ENCODE peak calls at places on chromosomes 11 and 22, in seven cellular contexts. Q is keratinocyte, Z is NCI-H460, E is nephron progenitor cell, V is T-helper 2 cell, Y is DMS153, I is progenitor cell of endocrine pancreas. K is an unnamed sample.

GRCh38 chr11:67165595-67165994 is 46.5 kb downstream of the KDM2A start:
- DNase-seq in Q (no peak), Z (no peak), E (no peak), Y (no peak), V (no peak), I (no peak), K (no peak)

GRCh38 chr22:28977481-28977971 is 84.1 kb downstream of the C22orf31 start:
- DNase-seq in Y (no peak), V (no peak), Q (no peak), E (no peak), I (no peak), Z (no peak), K (peak)

GRCh38 chr11:32935462-32936029 is 42.9 kb downstream of the QSER1 start:
- DNase-seq in I (no peak), Z (no peak), Y (no peak), Q (no peak), V (peak), E (no peak), K (no peak)

GRCh38 chr22:46676479-46676878 is 56.3 kb downstream of the GRAMD4 start:
- DNase-seq in V (no peak), Z (no peak), Y (no peak), E (no peak), Q (no peak), I (no peak), K (no peak)

GRCh38 chr22:44963832-44964721 is 45.7 kb downstream of the PHF21B start:
- DNase-seq in E (no peak), I (no peak), Y (no peak), V (no peak), Z (no peak), Q (no peak), K (no peak)

GRCh38 chr11:2355000-2355644 is 22.0 kb upstream of the CD81 start:
- DNase-seq in I (no peak), E (no peak), Q (no peak), V (no peak), Y (no peak), Z (no peak), K (no peak)

GRCh38 chr22:30889996-30890480 is 78.5 kb downstream of the MORC2 start:
- DNase-seq in V (no peak), I (no peak), Y (no peak), Z (no peak), Q (no peak), E (no peak), K (no peak)

GRCh38 chr11:61699737-61700160 is 19.6 kb downstream of the DAGLA start:
- DNase-seq in I (no peak), E (no peak), Y (peak), V (no peak), Z (no peak), Q (no peak), K (no peak)

GRCh38 chr11:64409707-64410395 is 50.9 kb downstream of the RPS6KA4 start:
- DNase-seq in E (peak), Z (no peak), I (no peak), V (no peak), Y (no peak), Q (no peak), K (peak)

GRCh38 chr11:123122852-123123251 is 60.9 kb upstream of the HSPA8 start:
- DNase-seq in Z (no peak), V (no peak), Y (no peak), Q (no peak), E (no peak), I (no peak), K (peak)

GRCh38 chr11:9535189-9535781 is 38.2 kb upstream of the WEE1 start:
- DNase-seq in Q (no peak), E (peak), V (peak), Z (peak), I (peak), Y (no peak), K (peak)

GRCh38 chr11:27120211-27120610 is 79.6 kb downstream of the BBOX1 start:
- DNase-seq in Q (no peak), Y (no peak), E (no peak), V (no peak), Z (no peak), I (no peak), K (no peak)

GRCh38 chr11:460331-461199 is 10.5 kb downstream of the PTDSS2 start:
- DNase-seq in E (no peak), I (no peak), Q (peak), V (no peak), Z (peak), Y (no peak), K (peak)

GRCh38 chr22:26450453-26451185 is 21.6 kb downstream of the ASPHD2 start:
- DNase-seq in V (no peak), Q (no peak), E (no peak), Z (no peak), Y (no peak), I (no peak), K (no peak)

GRCh38 chr22:43474161-43475101 is 62.6 kb downstream of the MPPED1 start:
- DNase-seq in V (no peak), E (peak), Y (no peak), Q (no peak), I (no peak), Z (no peak), K (peak)

GRCh38 chr11:19474211-19474610 is 233.5 kb upstream of the E2F8 start:
- DNase-seq in Z (no peak), Y (peak), Q (no peak), I (no peak), E (no peak), V (no peak), K (no peak)

GRCh38 chr11:74185285-74185684 is 14.2 kb downstream of the PPME1 start:
- DNase-seq in I (no peak), V (no peak), Y (no peak), Q (no peak), E (no peak), Z (no peak), K (no peak)